ENCODE peak calls at places on chromosomes 13 and 19, in eight cellular contexts. J is hepatocyte, R is neural progenitor cell, F is GM23338, Y is mammary epithelial cell, L is H1, A is HCT116, K is DND-41. S is an unnamed sample.

GRCh38 chr19:46634656-46635218 is 1.3 kb downstream of the GNG8 start:
- DNase-seq in Y (no peak), A (no peak), J (peak), F (peak), R (peak), K (no peak), L (no peak), S (no peak)

GRCh38 chr13:49258097-49258796 is 10.5 kb downstream of the CDADC1 start:
- DNase-seq in A (no peak), Y (no peak), L (no peak), R (no peak), J (no peak), K (no peak), F (no peak), S (no peak)

GRCh38 chr13:89212186-89212585 is 1541.0 kb downstream of the SLITRK5 start:
- DNase-seq in J (no peak), L (no peak), A (no peak), R (no peak), F (no peak), K (no peak), Y (no peak), S (no peak)

GRCh38 chr13:45143346-45143751 is 23.0 kb downstream of the GTF2F2 start:
- DNase-seq in F (no peak), A (peak), L (no peak), J (peak), Y (peak), K (no peak), R (no peak), S (peak)

GRCh38 chr13:73146705-73147104 is 87.9 kb downstream of the KLF5 start:
- DNase-seq in A (no peak), L (peak), F (no peak), K (no peak), Y (no peak), R (no peak), J (no peak), S (no peak)

GRCh38 chr13:102569488-102569887 is 27.3 kb upstream of the TPP2 start:
- DNase-seq in K (no peak), R (no peak), L (no peak), A (no peak), F (no peak), Y (no peak), J (no peak), S (peak)

GRCh38 chr13:32663660-32664059 is 77.4 kb downstream of the PDS5B start:
- DNase-seq in Y (no peak), L (no peak), R (no peak), A (no peak), F (no peak), K (no peak), J (no peak), S (no peak)

GRCh38 chr19:39137131-39137530 is 11.5 kb downstream of the PAK4 start:
- DNase-seq in J (no peak), F (no peak), A (no peak), L (no peak), R (no peak), Y (no peak), K (no peak), S (no peak)

GRCh38 chr19:9070066-9070465 is 16.8 kb upstream of the OR1M1 start:
- DNase-seq in J (no peak), F (peak), R (peak), L (peak), A (no peak), K (no peak), Y (no peak), S (peak)

GRCh38 chr13:31090921-31091624 is 70.6 kb downstream of the HSPH1 start:
- DNase-seq in L (no peak), F (no peak), J (no peak), K (no peak), Y (no peak), R (no peak), A (no peak), S (peak)

GRCh38 chr13:48393698-48394085 is 19.2 kb downstream of the LPAR6 start:
- DNase-seq in A (no peak), F (no peak), L (no peak), R (no peak), K (no peak), J (no peak), Y (no peak), S (no peak)

GRCh38 chr13:94327318-94327717 is 152.2 kb downstream of the DCT start:
- DNase-seq in J (no peak), Y (no peak), R (no peak), A (no peak), K (peak), F (peak), L (no peak), S (no peak)

GRCh38 chr13:44364019-44364418 is 9.6 kb upstream of the SERP2 start:
- DNase-seq in K (no peak), A (no peak), F (no peak), J (no peak), R (no peak), L (no peak), Y (no peak), S (no peak)

GRCh38 chr13:90872491-90873025 is 474.9 kb upstream of the MIR17HG start:
- DNase-seq in L (no peak), R (peak), J (no peak), Y (no peak), A (no peak), K (no peak), F (peak), S (no peak)

GRCh38 chr19:43606569-43607229 is 5.2 kb upstream of the SRRM5 start:
- DNase-seq in Y (peak), F (no peak), K (no peak), R (no peak), L (no peak), A (no peak), J (no peak), S (no peak)

GRCh38 chr19:12788025-12788681 is 3.1 kb upstream of the JUNB start:
- DNase-seq in L (no peak), K (no peak), A (no peak), Y (no peak), J (no peak), F (no peak), R (no peak), S (no peak)

GRCh38 chr13:102609696-102610095 is 12.9 kb downstream of the TPP2 start:
- DNase-seq in Y (no peak), J (no peak), K (no peak), A (no peak), F (no peak), R (no peak), L (no peak), S (no peak)

GRCh38 chr19:47058621-47059020 is 10.2 kb upstream of the TMEM160 start:
- DNase-seq in R (peak), A (no peak), K (no peak), Y (no peak), L (no peak), F (no peak), J (peak), S (no peak)

GRCh38 chr19:30450101-30450500 is 77.9 kb downstream of the ZNF536 start:
- DNase-seq in K (peak), J (peak), Y (no peak), F (peak), A (no peak), L (no peak), R (peak), S (peak)

GRCh38 chr19:35743640-35744306 is 1.4 kb downstream of the U2AF1L4 start:
- DNase-seq in R (no peak), K (no peak), L (no peak), A (no peak), Y (no peak), F (no peak), J (no peak), S (no peak)

GRCh38 chr19:35741216-35741541 is 1.1 kb downstream of the IGFLR1 start:
- DNase-seq in K (no peak), J (no peak), L (no peak), Y (no peak), A (no peak), R (no peak), F (no peak), S (no peak)

GRCh38 chr19:35740423-35741215 is 1.6 kb downstream of the IGFLR1 start:
- DNase-seq in R (peak), K (peak), L (peak), Y (peak), A (peak), F (peak), J (peak), S (peak)

GRCh38 chr19:35744335-35744687 is 907 bp downstream of the U2AF1L4 start:
- DNase-seq in A (no peak), F (no peak), R (no peak), Y (no peak), K (no peak), J (no peak), L (no peak), S (no peak)

GRCh38 chr19:35742121-35742724 is at the start of gene IGFLR1:
- DNase-seq in K (no peak), L (no peak), A (no peak), J (no peak), R (no peak), F (no peak), Y (no peak), S (no peak)
- TF ChIP-seq EZH2 in K (no peak), L (no peak), A (no peak), J (no peak), R (no peak), F (no peak), Y (no peak), S (no peak)

GRCh38 chr13:111413407-111414187 is 93.2 kb downstream of the TEX29 start:
- DNase-seq in K (no peak), L (no peak), A (no peak), R (no peak), F (no peak), Y (no peak), J (no peak), S (no peak)
- TF ChIP-seq EZH2 in K (no peak), L (no peak), A (no peak), R (no peak), F (no peak), Y (no peak), J (no peak), S (no peak)

GRCh38 chr13:112445411-112446271 is 69.5 kb downstream of the SPACA7 start:
- DNase-seq in F (no peak), L (no peak), K (no peak), A (no peak), R (no peak), J (no peak), Y (no peak), S (no peak)
- TF ChIP-seq EZH2 in F (no peak), L (no peak), K (no peak), A (no peak), R (no peak), J (no peak), Y (no peak), S (no peak)

GRCh38 chr13:113488283-113488682 is 2.2 kb downstream of the DCUN1D2 start:
- DNase-seq in A (no peak), K (no peak), J (no peak), F (no peak), Y (no peak), L (no peak), R (no peak), S (no peak)
- TF ChIP-seq EZH2 in A (no peak), K (no peak), J (no peak), F (no peak), Y (no peak), L (no peak), R (no peak), S (no peak)

GRCh38 chr19:48933382-48933932 is at the start of gene DHDH:
- DNase-seq in A (peak), K (peak), J (peak), L (peak), R (peak), F (peak), Y (peak), S (peak)
- TF ChIP-seq EZH2 in A (no peak), K (peak), J (no peak), L (peak), R (no peak), F (no peak), Y (no peak), S (no peak)

DNA sequence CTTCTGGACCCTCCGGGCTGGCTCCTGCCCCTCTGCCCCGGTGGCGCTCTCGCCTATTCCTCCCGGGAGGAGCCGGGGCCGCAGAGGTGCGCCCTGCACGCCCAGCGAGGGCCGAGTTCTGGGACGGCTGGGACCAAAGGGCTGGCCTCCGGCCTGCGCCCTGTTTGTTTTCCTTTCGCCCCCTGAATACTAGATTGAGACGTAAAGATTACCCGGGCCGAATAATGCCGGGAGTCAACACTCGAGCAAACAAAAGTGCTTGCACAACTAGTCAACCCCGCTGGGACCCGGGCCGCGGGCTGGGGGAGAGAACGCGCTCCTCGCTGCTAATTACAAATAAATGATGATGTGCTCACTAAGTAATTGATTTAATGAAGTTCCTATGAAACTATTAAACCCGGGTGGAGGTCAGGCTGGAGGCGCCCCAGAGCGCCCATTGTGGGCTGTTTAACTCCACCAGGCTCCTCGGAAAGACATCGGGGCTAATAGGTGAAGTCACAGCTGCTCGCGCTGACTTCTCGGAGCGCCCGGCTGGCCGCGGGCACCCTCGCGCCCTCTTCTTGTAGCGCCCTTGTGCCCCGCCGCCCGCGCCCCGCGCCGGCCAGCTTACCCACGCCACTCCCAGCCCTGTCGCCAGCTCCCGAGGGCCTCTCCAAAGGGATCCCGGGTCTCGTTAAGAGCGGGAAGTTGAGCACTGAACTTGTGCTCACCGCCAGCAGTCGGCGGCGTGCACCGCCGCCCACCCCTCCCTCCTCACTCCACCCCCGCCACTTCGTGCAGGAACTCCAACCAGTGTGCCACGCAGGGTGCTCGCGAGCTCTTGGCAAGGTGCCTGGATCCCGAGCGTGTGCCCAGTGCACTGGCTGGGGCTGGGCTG is 14.9 kb downstream of the ZIC5 start:
- DNase-seq in L (peak), J (no peak), K (no peak), F (peak), Y (no peak), A (no peak), R (peak), S (no peak)
- TF ChIP-seq EZH2 in L (peak), J (peak), K (no peak), F (peak), Y (peak), A (no peak), R (no peak), S (peak)

DNA sequence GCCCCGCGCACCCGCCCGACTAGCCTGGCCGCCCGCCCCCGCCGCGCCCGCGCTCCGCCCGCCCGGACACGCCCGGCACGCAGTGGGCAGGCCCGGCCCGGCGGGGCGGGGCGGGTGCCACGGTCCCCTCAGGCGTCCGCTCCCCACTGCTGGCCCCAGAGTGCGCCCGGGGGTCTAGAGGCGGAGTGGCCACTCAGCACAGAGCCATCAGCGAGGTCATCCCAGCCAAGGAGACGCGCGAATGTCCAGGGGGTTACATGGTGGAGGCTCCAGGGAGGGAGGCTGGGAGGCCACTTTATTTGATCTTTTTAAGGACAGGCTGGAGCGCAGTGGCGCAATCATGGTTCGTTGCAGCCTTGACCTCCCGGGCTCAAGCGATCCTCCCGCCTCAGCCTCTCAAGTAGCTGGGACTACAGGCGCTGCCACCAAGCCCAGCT is 236 bp upstream of the TINCR start:
- DNase-seq in F (no peak), R (no peak), A (no peak), L (no peak), Y (no peak), J (no peak), K (no peak), S (no peak)
- TF ChIP-seq EZH2 in F (no peak), R (no peak), A (no peak), L (no peak), Y (no peak), J (no peak), K (no peak), S (peak)

DNA sequence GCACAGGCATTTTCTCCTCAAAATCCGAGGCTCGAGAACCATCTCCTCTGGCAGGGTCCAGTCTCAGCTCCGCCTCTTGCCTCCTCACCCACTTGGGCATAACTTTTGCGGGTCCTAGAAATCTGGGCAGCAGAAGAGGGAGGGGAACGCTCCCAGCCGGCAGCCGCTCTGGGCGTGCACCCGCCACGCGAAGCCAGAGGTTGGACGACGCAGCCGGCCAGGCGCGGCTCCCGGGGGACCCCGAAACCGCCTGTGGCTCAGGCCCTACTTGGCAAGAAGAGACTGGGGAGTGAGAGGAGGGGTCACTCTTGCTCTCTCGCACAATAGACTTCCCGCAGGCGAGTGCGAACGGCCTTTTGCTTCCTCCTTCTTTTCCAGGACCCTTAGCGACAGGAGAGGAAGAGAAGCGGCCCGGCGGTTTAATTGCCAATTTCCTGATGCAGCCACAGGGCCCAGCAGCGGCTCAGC is 6.0 kb upstream of the SOX1 start:
- DNase-seq in F (peak), J (no peak), Y (no peak), R (peak), L (peak), A (no peak), K (no peak), S (no peak)
- TF ChIP-seq EZH2 in F (peak), J (peak), Y (no peak), R (no peak), L (no peak), A (no peak), K (no peak), S (no peak)

GRCh38 chr13:99979453-99980200 is 2.0 kb upstream of the ZIC2 start:
- DNase-seq in R (peak), L (peak), Y (no peak), F (peak), A (no peak), J (peak), K (peak), S (no peak)
- TF ChIP-seq EZH2 in R (no peak), L (peak), Y (peak), F (peak), A (no peak), J (peak), K (no peak), S (peak)